ENCODE peak calls at places on chromosomes 3 and 15, in ten cellular contexts. H is transverse colon, O is GM23338, I is BJ, K is A673, M is kidney epithelial cell, X is fibroblast of lung, B is heart left ventricle, P is RWPE2, D is OCI-LY7. A is an unnamed sample.

GRCh38 chr3:15520804-15521572 is 518 bp downstream of the COLQ start:
- DNase-seq in H (no peak), O (no peak), I (no peak), K (no peak), M (no peak), X (no peak), B (no peak), P (no peak), D (no peak), A (no peak)

GRCh38 chr3:153273767-153274443 is 111.9 kb downstream of the RAP2B start:
- DNase-seq in H (no peak), O (no peak), I (no peak), K (no peak), M (no peak), X (peak; percentile 59), B (no peak), P (no peak), D (no peak), A (no peak)

GRCh38 chr3:137071104-137071503 is 113.3 kb downstream of the IL20RB start:
- DNase-seq in H (peak; percentile 31), O (no peak), I (no peak), K (no peak), M (no peak), X (no peak), B (no peak), P (no peak), D (no peak), A (no peak)

GRCh38 chr3:102114264-102114979 is 265.1 kb downstream of the NFKBIZ start:
- DNase-seq in H (no peak), O (no peak), I (no peak), K (no peak), M (no peak), X (no peak), B (no peak), P (no peak), D (no peak), A (no peak)

GRCh38 chr3:157086053-157086761 is 73.7 kb downstream of the CCNL1 start:
- DNase-seq in H (no peak), O (no peak), I (no peak), K (peak; percentile 50), M (no peak), X (no peak), B (no peak), P (no peak), D (no peak), A (no peak)

GRCh38 chr15:95298729-95299128 is 1031.8 kb upstream of the NR2F2 start:
- DNase-seq in H (no peak), O (no peak), I (no peak), K (no peak), M (no peak), X (no peak), B (no peak), P (no peak), D (no peak), A (no peak)

GRCh38 chr3:55724407-55724784 is 237.3 kb upstream of the WNT5A start:
- DNase-seq in H (no peak), O (no peak), I (no peak), K (no peak), M (no peak), X (no peak), B (no peak), P (no peak), D (no peak), A (no peak)

GRCh38 chr3:187679638-187680396 is 9.6 kb upstream of the SST start:
- DNase-seq in H (peak; percentile 79), O (peak; percentile 94), I (no peak), K (peak; percentile 78), M (no peak), X (peak; percentile 74), B (peak; percentile 76), P (no peak), D (peak; percentile 72), A (peak; percentile 62)

GRCh38 chr3:183178833-183179549 is 16.5 kb upstream of the LAMP3 start:
- DNase-seq in H (peak; percentile 39), O (peak; percentile 89), I (no peak), K (peak; percentile 72), M (no peak), X (peak; percentile 40), B (no peak), P (no peak), D (no peak), A (no peak)

GRCh38 chr3:113165841-113166240 is 45.5 kb upstream of the BOC start:
- DNase-seq in H (no peak), O (no peak), I (no peak), K (no peak), M (no peak), X (no peak), B (no peak), P (no peak), D (no peak), A (no peak)

GRCh38 chr3:17584066-17584465 is 158.4 kb downstream of the TBC1D5 start:
- DNase-seq in H (no peak), O (no peak), I (no peak), K (no peak), M (no peak), X (no peak), B (no peak), P (no peak), D (no peak), A (no peak)

GRCh38 chr3:127110982-127111693 is 81.8 kb upstream of the PRR23E start:
- DNase-seq in H (no peak), O (peak; percentile 66), I (no peak), K (no peak), M (no peak), X (no peak), B (no peak), P (no peak), D (no peak), A (no peak)

GRCh38 chr3:10707089-10707983 is 108.7 kb upstream of the SLC6A11 start:
- DNase-seq in H (no peak), O (peak; percentile 67), I (no peak), K (no peak), M (no peak), X (no peak), B (no peak), P (no peak), D (no peak), A (no peak)
- TF ChIP-seq CTCF in H (no peak), O (no peak), I (no peak), K (no peak), M (no peak), X (no peak), B (no peak), P (no peak), D (no peak), A (peak; percentile 19)

GRCh38 chr15:70061696-70062270 is 35.9 kb downstream of the TLE3 start:
- DNase-seq in H (no peak), O (no peak), I (no peak), K (no peak), M (no peak), X (no peak), B (no peak), P (no peak), D (no peak), A (no peak)

GRCh38 chr15:70061086-70061370 is 36.7 kb downstream of the TLE3 start:
- DNase-seq in H (no peak), O (no peak), I (no peak), K (no peak), M (peak; percentile 43), X (no peak), B (no peak), P (no peak), D (no peak), A (no peak)

GRCh38 chr15:70063992-70064379 is 33.7 kb downstream of the TLE3 start:
- DNase-seq in H (no peak), O (no peak), I (no peak), K (no peak), M (no peak), X (no peak), B (no peak), P (no peak), D (no peak), A (no peak)

GRCh38 chr15:70063284-70063991 is 34.3 kb downstream of the TLE3 start:
- DNase-seq in H (no peak), O (no peak), I (no peak), K (no peak), M (no peak), X (no peak), B (no peak), P (no peak), D (no peak), A (no peak)

DNA sequence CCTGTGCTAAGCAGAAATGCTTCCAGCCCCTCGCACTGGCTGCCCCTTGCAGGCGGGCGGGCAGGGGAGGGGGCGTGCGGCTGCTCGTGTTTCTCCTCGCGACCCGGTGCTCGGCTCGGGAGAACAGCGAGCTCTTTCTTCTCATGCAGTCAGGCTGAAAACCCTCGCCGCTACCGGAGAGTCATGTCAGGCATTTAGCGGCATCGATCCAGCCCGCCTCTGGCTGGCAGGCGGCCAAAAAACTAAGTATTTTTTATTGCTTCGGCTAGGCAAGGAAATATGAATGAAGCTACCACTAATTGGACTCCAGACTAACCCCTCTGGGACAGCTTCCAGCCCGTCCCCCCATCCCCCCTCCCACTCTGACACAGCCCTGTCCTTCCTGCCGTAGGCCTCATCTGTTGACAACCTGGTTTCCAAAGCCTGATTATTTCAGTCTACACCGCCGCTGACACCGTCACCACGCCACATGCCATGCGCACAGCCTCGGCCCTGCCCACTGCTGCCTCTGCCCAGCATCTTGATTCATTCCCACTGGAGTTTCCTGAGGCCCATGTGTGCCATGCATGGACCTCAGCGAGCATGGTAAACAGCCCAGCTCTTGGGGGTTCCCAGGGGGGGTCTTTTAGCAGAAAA is 35.3 kb downstream of the TLE3 start:
- DNase-seq in H (peak; percentile 84), O (no peak), I (peak; percentile 85), K (peak; percentile 94), M (peak; percentile 57), X (peak; percentile 96), B (peak; percentile 77), P (no peak), D (no peak), A (no peak)
- H3K36me3 ChIP-seq in H (no peaks in the 10 kb centered on the region), O (peaks cover 8% of the 10 kb centered on the region), I (peaks cover 11% of the 10 kb centered on the region), K (peaks cover 71% of the 10 kb centered on the region), M (peaks cover 6% of the 10 kb centered on the region), X (peaks cover 24% of the 10 kb centered on the region), B (peaks cover 7% of the 10 kb centered on the region), P (peaks cover 79% of the 10 kb centered on the region), D (peaks cover 88% of the 10 kb centered on the region), A (peaks cover 35% of the 10 kb centered on the region)

GRCh38 chr3:160566499-160566898 is 1.1 kb upstream of the KPNA4 start:
- DNase-seq in H (no peak), O (no peak), I (no peak), K (no peak), M (no peak), X (no peak), B (no peak), P (no peak), D (no peak), A (no peak)
- H3K4me3 ChIP-seq in H (peak overlapping the region; percentile 99), O (peak overlapping the region; percentile 87), I (peak overlapping the region; percentile 73), K (peak overlapping the region; percentile 60), M (peak overlapping the region; percentile 93), X (peak overlapping the region; percentile 69), B (peak overlapping the region; percentile 87), P (peak overlapping the region; percentile 51), D (peak overlapping the region; percentile 97), A (peak overlapping the region; percentile 95)

DNA sequence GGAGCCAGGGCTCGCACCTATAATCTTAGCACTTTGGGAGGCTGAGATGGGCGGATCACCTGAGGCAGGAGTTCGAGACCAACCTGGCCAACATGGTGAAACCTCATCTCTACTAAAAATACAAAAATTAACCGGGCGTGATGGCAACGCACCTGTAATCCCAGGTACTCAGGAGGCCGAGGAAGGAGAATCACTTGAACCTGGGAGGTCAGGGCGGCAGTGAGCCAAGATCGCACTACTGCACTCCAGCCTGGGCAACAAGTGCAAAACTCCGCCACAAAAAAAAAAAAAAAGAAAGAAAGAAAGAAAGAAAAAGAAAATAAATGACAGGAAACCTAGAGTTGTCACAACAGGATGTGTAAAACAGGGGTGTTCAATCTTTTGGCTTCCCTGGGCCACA is 3.0 kb upstream of the NMB start:
- DNase-seq in H (no peak), O (no peak), I (no peak), K (no peak), M (no peak), X (no peak), B (no peak), P (no peak), D (no peak), A (no peak)
- TF ChIP-seq CTCF in H (no peak), O (no peak), I (no peak), K (no peak), M (no peak), X (no peak), B (no peak), P (no peak), D (no peak), A (no peak)